ENCODE peak calls at places on chromosomes 16 and 17, in six cellular contexts. T is left ventricle myocardium inferior; X is AG04450; O is mesothelial cell of epicardium; Z is activated CD8-positive, alpha-beta T cell treated with anti-CD3 and anti-CD28 coated beads for 36 hours; P is GM12865. C is an unnamed sample.

GRCh38 chr17:30376621-30377452 is 1.9 kb upstream of the CPD start:
- DNase-seq in T (peak), Z (peak), O (no peak), P (peak), X (peak), C (no peak)

GRCh38 chr16:15785386-15786059 is 71.3 kb downstream of the MYH11 start:
- DNase-seq in Z (no peak), O (no peak), P (no peak), X (no peak), T (no peak), C (no peak)

GRCh38 chr17:5668557-5669138 is 84.3 kb upstream of the NLRP1 start:
- DNase-seq in O (no peak), X (no peak), Z (no peak), T (no peak), P (no peak), C (no peak)

GRCh38 chr17:73644145-73645049 is at the start of gene SDK2:
- DNase-seq in O (peak), X (no peak), T (no peak), P (no peak), Z (no peak), C (peak)

GRCh38 chr16:81482329-81483063 is 37.9 kb downstream of the CMIP start:
- DNase-seq in T (no peak), O (no peak), X (no peak), Z (no peak), P (peak), C (no peak)

GRCh38 chr17:8941520-8941919 is 24.0 kb downstream of the PIK3R5 start:
- DNase-seq in X (no peak), Z (peak), T (no peak), P (peak), O (no peak), C (no peak)

GRCh38 chr17:69175812-69176517 is 34.3 kb upstream of the ABCA6 start:
- DNase-seq in P (no peak), O (no peak), X (peak), T (no peak), Z (no peak), C (no peak)

GRCh38 chr17:78745407-78746088 is 36.5 kb downstream of the CYTH1 start:
- DNase-seq in X (no peak), Z (peak), O (no peak), T (no peak), P (peak), C (no peak)

GRCh38 chr16:50368410-50369132 is at the start of gene BRD7:
- DNase-seq in P (peak), X (no peak), O (peak), T (peak), Z (peak), C (peak)

GRCh38 chr17:57915532-57915931 is 39.7 kb downstream of the CUEDC1 start:
- DNase-seq in P (no peak), Z (no peak), T (no peak), O (no peak), X (no peak), C (no peak)

GRCh38 chr16:53809088-53809951 is 105.4 kb downstream of the FTO start:
- DNase-seq in T (no peak), O (no peak), Z (no peak), P (no peak), X (peak), C (no peak)

GRCh38 chr17:74767111-74767516 is 9.0 kb downstream of the NAT9 start:
- DNase-seq in P (no peak), T (no peak), O (no peak), Z (no peak), X (no peak), C (no peak)

GRCh38 chr17:27919120-27919519 is 26.0 kb upstream of the LYRM9 start:
- DNase-seq in P (no peak), Z (no peak), O (no peak), T (no peak), X (no peak), C (no peak)

GRCh38 chr17:66379539-66379938 is 77.1 kb downstream of the PRKCA start:
- DNase-seq in Z (no peak), T (no peak), X (no peak), P (no peak), O (no peak), C (no peak)

GRCh38 chr17:1484586-1485310 is 7.7 kb downstream of the MYO1C start:
- DNase-seq in X (no peak), P (peak), Z (peak), T (peak), O (peak), C (peak)

GRCh38 chr17:78241277-78242023 is 10.0 kb downstream of the TMEM235 start:
- DNase-seq in T (no peak), X (peak), O (no peak), P (peak), Z (no peak), C (no peak)

GRCh38 chr17:62064791-62065563 is at the start of gene MED13:
- DNase-seq in T (peak), O (peak), Z (peak), X (no peak), P (peak), C (peak)

GRCh38 chr16:69310479-69311114 is 553 bp upstream of the VPS4A start:
- DNase-seq in Z (no peak), O (no peak), P (no peak), T (no peak), X (no peak), C (no peak)

GRCh38 chr16:69313469-69313868 is 2.3 kb downstream of the VPS4A start:
- DNase-seq in Z (no peak), O (no peak), P (no peak), T (no peak), X (no peak), C (no peak)

GRCh38 chr16:69309316-69309715 is 1.8 kb upstream of the VPS4A start:
- DNase-seq in P (no peak), Z (no peak), X (no peak), O (no peak), T (no peak), C (no peak)

GRCh38 chr16:69311115-69311532 is at the start of gene VPS4A:
- DNase-seq in Z (peak), T (peak), X (peak), O (peak), P (peak), C (peak)

GRCh38 chr16:69311533-69312388 is 611 bp downstream of the VPS4A start:
- DNase-seq in X (no peak), O (peak), P (peak), Z (peak), T (no peak), C (peak)
- TF ChIP-seq CTCF in X (peak), O (no peak), P (no peak), Z (no peak), T (no peak), C (no peak)

DNA sequence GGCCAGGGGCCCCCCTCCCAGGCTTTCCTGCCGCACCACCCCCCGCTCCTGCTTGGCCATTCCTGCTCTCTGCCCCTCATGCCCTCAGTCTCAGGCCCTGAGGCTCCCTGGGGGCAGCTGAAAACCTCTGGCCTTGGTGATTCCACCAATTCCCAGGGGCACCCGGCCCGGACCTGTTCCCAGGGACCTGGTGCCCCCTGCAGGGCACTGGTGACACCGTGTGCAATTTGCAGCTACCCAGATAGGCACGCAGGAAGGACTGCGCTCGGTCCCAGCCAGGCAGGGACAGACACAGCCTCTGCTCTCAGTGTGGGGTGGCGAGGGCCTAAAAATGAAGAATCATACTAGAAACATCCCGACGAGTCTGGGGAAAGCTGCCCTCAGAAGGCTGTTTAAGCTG is 13.4 kb downstream of the WFDC1 start:
- DNase-seq in P (peak), O (peak), X (peak), Z (peak), T (peak), C (peak)
- TF ChIP-seq CTCF in P (peak), O (peak), X (peak), Z (peak), T (peak), C (peak)

DNA sequence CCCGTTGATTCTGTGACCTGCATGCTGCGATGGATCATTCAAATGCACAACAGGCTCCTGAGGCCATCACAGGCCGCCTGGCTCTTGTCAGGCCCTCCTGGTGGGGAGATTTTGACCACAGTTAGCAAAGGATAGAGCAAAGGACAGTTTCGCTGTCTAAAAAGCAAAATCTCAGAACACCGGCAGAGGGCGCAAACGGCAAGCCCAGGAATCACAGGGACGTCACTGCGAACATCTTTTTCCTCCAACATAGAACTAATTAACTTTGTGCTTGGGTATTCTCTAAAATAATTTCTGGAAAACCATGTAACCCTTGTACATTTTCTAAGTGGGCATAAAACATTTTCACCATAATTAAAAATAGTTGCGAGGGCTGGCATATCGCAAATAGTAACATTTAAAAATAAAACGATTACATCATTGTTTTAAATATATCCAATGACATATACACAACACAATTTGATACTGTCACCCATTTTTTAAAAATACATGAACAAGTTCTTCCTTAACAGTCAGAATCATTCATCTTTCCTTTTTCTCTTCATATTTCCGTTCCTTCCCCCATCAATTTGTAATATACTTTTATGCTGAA is 19.7 kb upstream of the SLC47A1 start:
- DNase-seq in O (peak), T (peak), Z (peak), X (peak), P (peak), C (peak)
- TF ChIP-seq CTCF in O (peak), T (peak), Z (peak), X (peak), P (peak), C (peak)

GRCh38 chr17:16474012-16474725 is 17.8 kb downstream of the LRRC75A start:
- DNase-seq in O (no peak), T (no peak), Z (no peak), X (no peak), P (no peak), C (no peak)

GRCh38 chr17:16473286-16474011 is 18.5 kb downstream of the LRRC75A start:
- DNase-seq in P (no peak), X (no peak), O (no peak), Z (no peak), T (no peak), C (no peak)

GRCh38 chr17:16477255-16477654 is 14.7 kb downstream of the LRRC75A start:
- DNase-seq in P (no peak), Z (no peak), O (no peak), X (peak), T (peak), C (no peak)

GRCh38 chr17:16477666-16478065 is 14.3 kb downstream of the LRRC75A start:
- DNase-seq in P (no peak), T (no peak), Z (no peak), O (no peak), X (no peak), C (no peak)

GRCh38 chr17:16475196-16475704 is 16.7 kb downstream of the LRRC75A start:
- DNase-seq in P (no peak), Z (no peak), X (no peak), T (no peak), O (no peak), C (no peak)
- TF ChIP-seq CTCF in P (no peak), Z (no peak), X (no peak), T (no peak), O (no peak), C (no peak)

GRCh38 chr17:40122466-40122943 is 734 bp downstream of the MSL1 start:
- DNase-seq in X (no peak), Z (peak), T (peak), P (peak), O (no peak), C (peak)
- TF ChIP-seq CTCF in X (peak), Z (no peak), T (peak), P (no peak), O (no peak), C (peak)

DNA sequence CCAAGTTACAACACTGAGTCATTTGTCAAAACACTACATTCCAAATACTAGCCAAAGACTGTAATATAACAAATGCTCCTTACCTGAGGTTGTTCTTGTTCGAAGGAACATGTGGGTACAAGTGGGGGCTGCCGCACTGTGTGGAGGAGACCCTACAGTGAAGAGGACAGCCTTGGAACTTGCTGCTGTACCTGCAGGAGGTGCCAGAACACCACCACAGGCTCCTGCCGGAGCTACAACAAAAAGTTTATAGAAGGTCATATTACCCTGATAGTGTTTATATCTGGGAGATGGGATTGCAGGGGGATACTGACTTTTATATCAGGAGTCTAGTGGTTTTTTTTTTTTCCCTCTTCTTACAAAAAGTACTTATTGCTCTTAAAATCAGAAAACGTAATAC is 37.8 kb upstream of the ALDH3A1 start:
- DNase-seq in Z (no peak), X (no peak), T (no peak), O (no peak), P (no peak), C (no peak)
- TF ChIP-seq CTCF in Z (no peak), X (peak), T (no peak), O (no peak), P (no peak), C (no peak)

DNA sequence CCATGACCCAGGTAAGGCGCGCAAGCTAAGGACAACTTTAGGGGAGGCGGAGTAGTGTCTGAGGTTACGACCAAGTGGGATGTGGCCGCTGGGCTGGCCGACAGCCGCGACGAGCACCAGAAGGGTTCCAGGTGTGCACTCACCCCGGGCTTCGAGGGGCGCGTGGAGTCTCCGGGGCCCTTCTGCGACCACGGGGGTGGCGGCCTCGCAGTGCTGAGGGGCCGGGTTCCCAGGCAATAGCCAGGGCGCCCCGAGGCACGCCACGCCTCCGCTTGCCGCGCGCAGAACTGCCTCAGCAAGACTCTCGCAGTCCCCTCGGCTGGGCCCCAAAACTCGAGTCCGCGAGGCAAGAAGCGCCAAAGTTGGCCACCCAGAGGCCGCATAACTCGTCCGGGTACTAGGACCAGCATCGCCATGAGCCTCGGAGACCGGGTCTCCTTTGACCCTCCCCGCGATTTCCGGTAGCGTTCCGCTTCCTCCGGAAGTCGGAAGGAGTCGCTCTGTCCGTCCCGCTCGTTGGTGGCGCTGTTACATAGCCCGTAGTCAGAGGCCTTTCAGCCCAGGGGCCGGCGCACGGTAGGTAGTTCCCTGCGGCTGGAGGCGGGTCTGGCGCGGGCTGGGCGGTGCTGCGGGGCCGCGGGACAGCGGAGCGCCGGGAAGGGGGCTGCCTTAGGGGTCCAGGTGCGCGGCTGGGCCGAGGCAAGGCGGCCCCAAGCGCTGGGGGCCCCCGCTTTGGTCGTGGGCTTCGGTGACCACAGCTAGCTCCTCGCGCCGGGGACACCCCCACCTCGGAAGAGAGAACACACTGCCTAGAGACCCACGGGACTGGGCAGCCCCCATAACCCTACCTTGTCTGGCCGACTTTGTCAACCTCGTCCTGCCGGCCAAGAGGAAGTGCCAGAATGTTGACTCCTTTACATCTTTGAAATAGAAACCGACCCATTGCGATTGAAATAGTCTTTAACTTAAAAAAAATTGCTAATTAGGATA is at the start of the genes ADPRM and SCO1:
- DNase-seq in X (peak), Z (peak), P (peak), T (peak), O (peak), C (peak)
- TF ChIP-seq CTCF in X (peak), Z (peak), P (peak), T (peak), O (no peak), C (peak)